ENCODE peak calls at places on chromosomes 4 and X, in seven cellular contexts. One of them, this sample, is unnamed.

GRCh38 chr4:153418114-153418513 is 48.0 kb upstream of the TMEM131L start:
- DNase-seq in IMR-90: peak
- DNase-seq in fibroblast of lung: peak
- DNase-seq in neuronal stem cell: no peak
- DNase-seq in PC-3: no peak
- DNase-seq in hepatocyte: no peak
- DNase-seq in mammary epithelial cell: no peak
- DNase-seq in this sample: no peak

GRCh38 chr4:148344382-148344781 is 97.8 kb downstream of the NR3C2 start:
- DNase-seq in IMR-90: no peak
- DNase-seq in fibroblast of lung: no peak
- DNase-seq in hepatocyte: no peak
- DNase-seq in mammary epithelial cell: no peak
- DNase-seq in PC-3: no peak
- DNase-seq in neuronal stem cell: no peak
- DNase-seq in this sample: no peak

GRCh38 chrX:130592204-130592603 is 190.4 kb downstream of the RBMX2 start:
- DNase-seq in fibroblast of lung: no peak
- DNase-seq in IMR-90: no peak
- DNase-seq in neuronal stem cell: no peak
- DNase-seq in hepatocyte: no peak
- DNase-seq in mammary epithelial cell: no peak
- DNase-seq in PC-3: no peak
- DNase-seq in this sample: no peak

GRCh38 chrX:20330545-20330944 is 63.8 kb upstream of the RPS6KA3 start:
- DNase-seq in fibroblast of lung: no peak
- DNase-seq in neuronal stem cell: no peak
- DNase-seq in hepatocyte: no peak
- DNase-seq in IMR-90: no peak
- DNase-seq in PC-3: no peak
- DNase-seq in mammary epithelial cell: no peak
- DNase-seq in this sample: no peak

GRCh38 chr4:73803213-73803612 is 33.3 kb upstream of the CXCL6 start:
- DNase-seq in PC-3: no peak
- DNase-seq in neuronal stem cell: no peak
- DNase-seq in mammary epithelial cell: no peak
- DNase-seq in fibroblast of lung: no peak
- DNase-seq in hepatocyte: no peak
- DNase-seq in IMR-90: no peak
- DNase-seq in this sample: no peak

GRCh38 chr4:172726001-172726423 is 442.6 kb upstream of the GALNT7 start:
- DNase-seq in hepatocyte: peak
- DNase-seq in fibroblast of lung: no peak
- DNase-seq in IMR-90: no peak
- DNase-seq in mammary epithelial cell: no peak
- DNase-seq in neuronal stem cell: no peak
- DNase-seq in PC-3: peak
- DNase-seq in this sample: no peak

GRCh38 chrX:57417827-57418226 is 131.3 kb downstream of the FAAH2 start:
- DNase-seq in neuronal stem cell: no peak
- DNase-seq in mammary epithelial cell: no peak
- DNase-seq in hepatocyte: no peak
- DNase-seq in fibroblast of lung: no peak
- DNase-seq in PC-3: peak
- DNase-seq in IMR-90: no peak
- DNase-seq in this sample: no peak

GRCh38 chr4:121150003-121150402 is 14.1 kb downstream of the TNIP3 start:
- DNase-seq in neuronal stem cell: no peak
- DNase-seq in fibroblast of lung: peak
- DNase-seq in mammary epithelial cell: no peak
- DNase-seq in hepatocyte: no peak
- DNase-seq in IMR-90: no peak
- DNase-seq in PC-3: no peak
- DNase-seq in this sample: no peak

GRCh38 chr4:187302456-187302855 is 578.8 kb upstream of the FAT1 start:
- DNase-seq in mammary epithelial cell: no peak
- DNase-seq in fibroblast of lung: peak
- DNase-seq in PC-3: no peak
- DNase-seq in IMR-90: peak
- DNase-seq in hepatocyte: no peak
- DNase-seq in neuronal stem cell: no peak
- DNase-seq in this sample: no peak

GRCh38 chrX:8897259-8897658 is 96.1 kb upstream of the FAM9A start:
- DNase-seq in neuronal stem cell: no peak
- DNase-seq in hepatocyte: no peak
- DNase-seq in PC-3: peak
- DNase-seq in fibroblast of lung: peak
- DNase-seq in IMR-90: peak
- DNase-seq in mammary epithelial cell: no peak
- DNase-seq in this sample: no peak

GRCh38 chr4:147378780-147379179 is 102.1 kb upstream of the EDNRA start:
- DNase-seq in hepatocyte: no peak
- DNase-seq in neuronal stem cell: no peak
- DNase-seq in IMR-90: no peak
- DNase-seq in mammary epithelial cell: peak
- DNase-seq in fibroblast of lung: no peak
- DNase-seq in PC-3: peak
- DNase-seq in this sample: no peak

GRCh38 chr4:84529169-84529751 is 30.2 kb upstream of the NKX6-1 start:
- DNase-seq in mammary epithelial cell: no peak
- DNase-seq in neuronal stem cell: no peak
- DNase-seq in PC-3: peak
- DNase-seq in fibroblast of lung: peak
- DNase-seq in IMR-90: peak
- DNase-seq in hepatocyte: peak
- DNase-seq in this sample: peak

GRCh38 chr4:77193511-77194236 is 36.7 kb downstream of the CCNG2 start:
- DNase-seq in IMR-90: no peak
- DNase-seq in mammary epithelial cell: no peak
- DNase-seq in neuronal stem cell: no peak
- DNase-seq in fibroblast of lung: no peak
- DNase-seq in hepatocyte: no peak
- DNase-seq in PC-3: no peak
- DNase-seq in this sample: peak

GRCh38 chr4:147830102-147830463 is 98.2 kb downstream of the ARHGAP10 start:
- DNase-seq in neuronal stem cell: no peak
- DNase-seq in fibroblast of lung: no peak
- DNase-seq in PC-3: no peak
- DNase-seq in mammary epithelial cell: no peak
- DNase-seq in IMR-90: no peak
- DNase-seq in hepatocyte: no peak
- DNase-seq in this sample: no peak

GRCh38 chr4:37434469-37434868 is 189.9 kb downstream of the NWD2 start:
- DNase-seq in fibroblast of lung: no peak
- DNase-seq in neuronal stem cell: no peak
- DNase-seq in IMR-90: peak
- DNase-seq in PC-3: peak
- DNase-seq in hepatocyte: peak
- DNase-seq in mammary epithelial cell: no peak
- DNase-seq in this sample: no peak

GRCh38 chrX:144219035-144219434 is 335.2 kb downstream of the UBE2NL start:
- DNase-seq in neuronal stem cell: no peak
- DNase-seq in fibroblast of lung: no peak
- DNase-seq in mammary epithelial cell: peak
- DNase-seq in PC-3: peak
- DNase-seq in hepatocyte: peak
- DNase-seq in IMR-90: no peak
- DNase-seq in this sample: no peak

GRCh38 chr4:118352843-118353373 is at the start of gene PRSS12:
- DNase-seq in IMR-90: peak
- DNase-seq in mammary epithelial cell: peak
- DNase-seq in hepatocyte: peak
- DNase-seq in fibroblast of lung: peak
- DNase-seq in neuronal stem cell: peak
- DNase-seq in PC-3: peak
- DNase-seq in this sample: peak

GRCh38 chrX:72115380-72115779 is 16.3 kb downstream of the RTL5 start:
- DNase-seq in PC-3: no peak
- DNase-seq in mammary epithelial cell: no peak
- DNase-seq in fibroblast of lung: no peak
- DNase-seq in hepatocyte: no peak
- DNase-seq in neuronal stem cell: no peak
- DNase-seq in IMR-90: no peak
- DNase-seq in this sample: no peak

GRCh38 chr4:766152-766515 is 59.8 kb downstream of the CPLX1 start:
- DNase-seq in neuronal stem cell: no peak
- DNase-seq in PC-3: peak
- DNase-seq in hepatocyte: peak
- DNase-seq in fibroblast of lung: peak
- DNase-seq in IMR-90: peak
- DNase-seq in mammary epithelial cell: peak
- DNase-seq in this sample: no peak

GRCh38 chrX:150152546-150152945 is 210.6 kb upstream of the MAMLD1 start:
- DNase-seq in mammary epithelial cell: no peak
- DNase-seq in PC-3: no peak
- DNase-seq in IMR-90: no peak
- DNase-seq in fibroblast of lung: no peak
- DNase-seq in hepatocyte: no peak
- DNase-seq in neuronal stem cell: no peak
- DNase-seq in this sample: no peak
- H2AFZ ChIP-seq in mammary epithelial cell: no peak
- H2AFZ ChIP-seq in PC-3: no peak
- H2AFZ ChIP-seq in IMR-90: no peak
- H2AFZ ChIP-seq in fibroblast of lung: no peak
- H2AFZ ChIP-seq in hepatocyte: no peak
- H2AFZ ChIP-seq in neuronal stem cell: no peak
- H2AFZ ChIP-seq in this sample: no peak

GRCh38 chr4:81698536-81698935 is 226.8 kb upstream of the RASGEF1B start:
- DNase-seq in PC-3: no peak
- DNase-seq in IMR-90: no peak
- DNase-seq in fibroblast of lung: no peak
- DNase-seq in neuronal stem cell: peak
- DNase-seq in mammary epithelial cell: no peak
- DNase-seq in hepatocyte: no peak
- DNase-seq in this sample: no peak
- H2AFZ ChIP-seq in PC-3: no peak
- H2AFZ ChIP-seq in IMR-90: no peak
- H2AFZ ChIP-seq in fibroblast of lung: no peak
- H2AFZ ChIP-seq in neuronal stem cell: peak
- H2AFZ ChIP-seq in mammary epithelial cell: no peak
- H2AFZ ChIP-seq in hepatocyte: no peak
- H2AFZ ChIP-seq in this sample: no peak

DNA sequence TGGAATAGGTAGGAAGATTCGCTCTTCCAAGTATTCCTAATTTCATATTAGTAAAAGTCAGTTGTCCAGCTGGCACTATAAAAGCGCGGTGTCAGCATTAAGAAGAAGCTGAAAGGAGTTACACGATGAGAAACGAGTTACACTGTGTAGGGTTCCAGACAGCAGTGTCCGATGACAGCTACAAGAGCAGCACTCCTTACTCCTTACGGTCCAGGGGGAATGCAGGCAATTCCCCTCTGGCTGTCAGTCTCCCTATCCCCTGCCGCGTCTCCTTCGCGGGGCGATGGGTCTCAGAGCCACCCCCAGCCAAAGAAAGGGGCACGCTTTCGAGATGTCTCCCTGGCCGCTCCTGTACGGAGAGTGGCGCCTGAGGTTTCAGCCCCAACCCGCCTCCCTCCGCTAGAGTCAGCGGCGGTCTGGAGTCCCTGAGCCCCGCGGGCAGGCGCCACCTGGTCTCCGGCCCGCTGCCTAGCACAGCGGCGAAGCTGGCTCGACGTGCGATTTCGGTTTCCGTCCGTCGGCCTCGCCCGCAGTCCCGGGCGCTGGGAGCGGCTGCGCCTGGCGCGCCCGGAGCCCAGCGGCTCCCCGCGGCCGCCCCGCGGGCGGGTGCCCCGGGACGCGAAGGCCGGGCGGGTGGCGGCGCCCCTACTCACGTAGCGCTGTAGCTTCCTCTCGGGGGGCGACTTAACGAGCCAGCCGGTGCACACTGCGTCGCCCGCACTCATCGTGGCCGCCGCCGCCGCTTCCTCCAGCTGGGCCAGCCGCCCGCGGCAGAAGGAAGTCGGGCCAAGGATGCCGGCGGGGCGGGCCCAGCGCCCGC is at the start of gene GAB3:
- DNase-seq in fibroblast of lung: no peak
- DNase-seq in hepatocyte: peak
- DNase-seq in mammary epithelial cell: no peak
- DNase-seq in neuronal stem cell: no peak
- DNase-seq in PC-3: peak
- DNase-seq in IMR-90: peak
- DNase-seq in this sample: peak
- H2AFZ ChIP-seq in fibroblast of lung: peak
- H2AFZ ChIP-seq in hepatocyte: peak
- H2AFZ ChIP-seq in mammary epithelial cell: peak
- H2AFZ ChIP-seq in neuronal stem cell: peak
- H2AFZ ChIP-seq in PC-3: peak
- H2AFZ ChIP-seq in IMR-90: peak
- H2AFZ ChIP-seq in this sample: peak

GRCh38 chr4:56907009-56907408 is 691 bp upstream of the REST start:
- DNase-seq in fibroblast of lung: no peak
- DNase-seq in hepatocyte: peak
- DNase-seq in neuronal stem cell: no peak
- DNase-seq in PC-3: no peak
- DNase-seq in mammary epithelial cell: no peak
- DNase-seq in IMR-90: no peak
- DNase-seq in this sample: peak

GRCh38 chr4:56908206-56909082 is 744 bp downstream of the REST start:
- DNase-seq in neuronal stem cell: peak
- DNase-seq in PC-3: peak
- DNase-seq in IMR-90: peak
- DNase-seq in hepatocyte: peak
- DNase-seq in fibroblast of lung: peak
- DNase-seq in mammary epithelial cell: peak
- DNase-seq in this sample: peak

GRCh38 chr4:56909083-56909981 is 1.6 kb downstream of the REST start:
- DNase-seq in fibroblast of lung: peak
- DNase-seq in mammary epithelial cell: peak
- DNase-seq in IMR-90: peak
- DNase-seq in neuronal stem cell: peak
- DNase-seq in PC-3: peak
- DNase-seq in hepatocyte: peak
- DNase-seq in this sample: no peak

GRCh38 chr4:56906534-56906933 is 1.2 kb upstream of the REST start:
- DNase-seq in fibroblast of lung: no peak
- DNase-seq in neuronal stem cell: peak
- DNase-seq in PC-3: no peak
- DNase-seq in IMR-90: no peak
- DNase-seq in mammary epithelial cell: no peak
- DNase-seq in hepatocyte: no peak
- DNase-seq in this sample: no peak

DNA sequence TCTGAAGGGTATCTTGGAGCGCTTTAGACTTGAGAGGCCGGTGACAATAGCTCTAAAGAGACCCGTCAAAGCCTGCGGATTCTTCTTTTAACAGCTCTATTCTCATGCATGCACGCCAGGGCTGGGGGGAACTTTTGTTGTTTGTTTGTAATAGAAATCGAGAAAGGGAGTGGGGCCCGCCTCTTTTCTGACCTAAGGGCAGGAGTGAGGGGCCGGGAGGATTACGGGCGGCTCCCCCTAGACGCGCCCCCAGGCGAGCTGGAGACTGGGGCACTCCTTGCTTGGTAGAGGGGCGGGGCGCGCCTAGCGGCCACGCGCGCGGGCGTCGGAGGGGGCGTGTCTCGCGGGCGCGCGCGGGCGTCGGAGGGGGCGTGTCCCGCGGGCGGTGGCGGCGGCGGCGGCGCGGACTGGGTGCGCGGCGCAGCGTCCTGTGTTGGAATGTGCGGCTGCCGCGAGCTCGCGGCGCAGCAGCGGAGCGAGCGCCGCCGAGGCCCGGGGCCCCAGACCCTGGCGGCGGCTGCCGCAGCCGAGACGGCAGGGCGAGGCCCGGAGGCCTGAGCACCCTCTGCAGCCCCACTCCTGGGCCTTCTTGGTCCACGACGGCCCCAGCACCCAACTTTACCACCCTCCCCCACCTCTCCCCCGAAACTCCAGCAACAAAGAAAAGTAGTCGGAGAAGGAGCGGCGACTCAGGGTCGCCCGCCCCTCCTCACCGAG is at the start of gene REST:
- DNase-seq in hepatocyte: peak
- DNase-seq in neuronal stem cell: peak
- DNase-seq in mammary epithelial cell: peak
- DNase-seq in PC-3: peak
- DNase-seq in fibroblast of lung: peak
- DNase-seq in IMR-90: peak
- DNase-seq in this sample: peak
- H2AFZ ChIP-seq in hepatocyte: peak
- H2AFZ ChIP-seq in neuronal stem cell: peak
- H2AFZ ChIP-seq in mammary epithelial cell: peak
- H2AFZ ChIP-seq in PC-3: peak
- H2AFZ ChIP-seq in fibroblast of lung: peak
- H2AFZ ChIP-seq in IMR-90: peak
- H2AFZ ChIP-seq in this sample: peak